ENCODE peak calls at places on chromosomes 11 and 22, in four cellular contexts. N is heart left ventricle, X is lower leg skin, B is prostate gland. G is an unnamed sample.

GRCh38 chr11:108733479-108734116 is 68.7 kb downstream of the DDX10 start:
- DNase-seq in B (no peak), X (no peak), N (no peak), G (no peak)

GRCh38 chr11:23555085-23555484 is 694.8 kb upstream of the CCDC179 start:
- DNase-seq in B (no peak), X (no peak), N (no peak), G (no peak)

GRCh38 chr22:27474112-27474571 is 327.4 kb downstream of the MN1 start:
- DNase-seq in X (no peak), N (no peak), B (no peak), G (no peak)

GRCh38 chr22:23064381-23065068 is 5.8 kb upstream of the GNAZ start:
- DNase-seq in N (peak; percentile 11), B (no peak), X (peak; percentile 11), G (no peak)

GRCh38 chr22:43867839-43868652 is 5.7 kb upstream of the SULT4A1 start:
- DNase-seq in B (peak; percentile 21), X (no peak), N (peak; percentile 50), G (peak; percentile 61)

GRCh38 chr22:49046546-49047305 is 780.9 kb downstream of the BRD1 start:
- DNase-seq in X (no peak), B (no peak), N (no peak), G (peak; percentile 45)

GRCh38 chr22:23825246-23825905 is 13.4 kb downstream of the DERL3 start:
- DNase-seq in X (no peak), B (no peak), N (no peak), G (no peak)

GRCh38 chr11:96267490-96268010 is 75.4 kb downstream of the MAML2 start:
- DNase-seq in B (no peak), X (no peak), N (no peak), G (no peak)

GRCh38 chr11:108958446-108959123 is 293.7 kb downstream of the DDX10 start:
- DNase-seq in B (no peak), N (no peak), X (no peak), G (no peak)

GRCh38 chr22:31268281-31268680 is 24.0 kb downstream of the PIK3IP1 start:
- DNase-seq in B (no peak), N (no peak), X (no peak), G (no peak)
- H3K4me3 ChIP-seq in B (no peak overlapping the region), N (no peak overlapping the region), X (no peak overlapping the region), G (no peak overlapping the region)

GRCh38 chr22:45934659-45935341 is 42.2 kb downstream of the WNT7B start:
- DNase-seq in N (peak; percentile 32), B (no peak), X (no peak), G (peak; percentile 62)
- H3K4me3 ChIP-seq in N (no peak overlapping the region), B (no peak overlapping the region), X (no peak overlapping the region), G (peak overlapping the region; percentile 16)

GRCh38 chr11:18384157-18384641 is 10.2 kb upstream of the LDHA start:
- DNase-seq in B (peak; percentile 77), X (peak; percentile 77), N (peak; percentile 54), G (peak; percentile 88)

GRCh38 chr11:18379201-18379600 is 15.2 kb upstream of the LDHA start:
- DNase-seq in N (no peak), B (no peak), X (no peak), G (no peak)

GRCh38 chr11:18383388-18384156 is 10.8 kb upstream of the LDHA start:
- DNase-seq in X (peak; percentile 94), B (peak; percentile 49), N (peak; percentile 57), G (peak; percentile 75)
- H3K4me3 ChIP-seq in X (no peak overlapping the region), B (no peak overlapping the region), N (no peak overlapping the region), G (peak overlapping the region; percentile 7)

GRCh38 chr11:117654281-117654680 is 142.7 kb downstream of the DSCAML1 start:
- DNase-seq in B (no peak), X (no peak), N (no peak), G (no peak)
- H3K4me3 ChIP-seq in B (no peak overlapping the region), X (no peak overlapping the region), N (no peak overlapping the region), G (no peak overlapping the region)

GRCh38 chr11:65894034-65894591 is 3.6 kb downstream of the CCDC85B start:
- DNase-seq in N (peak; percentile 77), B (no peak), X (no peak), G (no peak)
- H3K4me3 ChIP-seq in N (peak overlapping the region; percentile 92), B (no peak overlapping the region), X (no peak overlapping the region), G (no peak overlapping the region)

DNA sequence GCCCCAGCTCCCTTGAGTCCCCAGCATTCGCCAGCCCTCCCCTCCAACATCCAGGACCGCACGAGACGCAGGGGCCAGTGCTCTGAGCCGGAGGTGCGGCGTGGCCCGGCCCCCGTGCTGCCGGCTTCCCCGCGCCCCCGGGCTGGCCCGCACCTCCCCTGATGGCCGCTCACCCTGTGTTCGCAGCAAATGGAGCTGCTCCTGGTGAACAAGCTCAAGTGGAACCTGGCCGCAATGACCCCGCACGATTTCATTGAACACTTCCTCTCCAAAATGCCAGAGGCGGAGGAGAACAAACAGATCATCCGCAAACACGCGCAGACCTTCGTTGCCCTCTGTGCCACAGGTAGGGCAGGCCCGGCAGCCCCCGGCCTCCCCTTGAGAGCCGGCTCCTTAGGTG is 2.7 kb downstream of the CCND1 start:
- DNase-seq in X (no peak), B (no peak), N (no peak), G (no peak)
- H3K4me3 ChIP-seq in X (no peak overlapping the region), B (peak overlapping the region; percentile 87), N (peak overlapping the region; percentile 85), G (peak overlapping the region; percentile 79)

GRCh38 chr11:76901144-76901543 is 40.4 kb downstream of the ACER3 start:
- DNase-seq in X (no peak), N (no peak), B (no peak), G (no peak)

GRCh38 chr11:76892305-76892704 is 31.6 kb downstream of the ACER3 start:
- DNase-seq in N (no peak), X (no peak), B (no peak), G (no peak)

GRCh38 chr11:76891793-76892192 is 31.1 kb downstream of the ACER3 start:
- DNase-seq in X (no peak), N (no peak), B (no peak), G (no peak)

GRCh38 chr11:76902121-76903014 is 41.6 kb downstream of the ACER3 start:
- DNase-seq in N (no peak), B (no peak), X (no peak), G (no peak)

GRCh38 chr11:76897233-76897632 is 36.5 kb downstream of the ACER3 start:
- DNase-seq in N (no peak), B (no peak), X (no peak), G (no peak)
- H3K4me3 ChIP-seq in N (no peak overlapping the region), B (no peak overlapping the region), X (no peak overlapping the region), G (no peak overlapping the region)

GRCh38 chr11:74682731-74683278 is 48.4 kb downstream of the CHRDL2 start:
- DNase-seq in N (no peak), B (no peak), X (no peak), G (no peak)
- H3K4me3 ChIP-seq in N (peak overlapping the region; percentile 52), B (peak overlapping the region; percentile 38), X (no peak overlapping the region), G (peak overlapping the region; percentile 35)

DNA sequence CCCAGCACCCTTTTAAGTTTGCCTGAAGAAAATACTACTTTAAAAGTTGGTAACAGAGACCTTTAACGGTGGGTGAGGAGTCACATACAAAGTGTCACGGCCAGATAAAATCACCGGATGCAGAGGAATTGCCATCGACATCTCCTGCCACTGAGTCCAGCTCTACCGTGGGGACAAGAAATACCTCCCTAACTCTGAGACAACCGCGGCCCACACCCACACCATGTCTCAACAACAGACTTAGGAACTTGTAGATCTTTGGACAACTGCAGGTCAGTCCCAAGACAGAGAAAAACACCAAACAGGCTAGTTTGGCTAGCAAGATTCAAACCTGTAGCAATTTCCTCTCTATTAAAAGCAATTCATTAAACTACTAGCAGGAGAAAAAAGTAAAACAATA is 669 bp downstream of the ETS1 start:
- DNase-seq in X (no peak), N (no peak), B (no peak), G (no peak)
- H3K4me3 ChIP-seq in X (no peak overlapping the region), N (peak overlapping the region; percentile 46), B (no peak overlapping the region), G (peak overlapping the region; percentile 47)

DNA sequence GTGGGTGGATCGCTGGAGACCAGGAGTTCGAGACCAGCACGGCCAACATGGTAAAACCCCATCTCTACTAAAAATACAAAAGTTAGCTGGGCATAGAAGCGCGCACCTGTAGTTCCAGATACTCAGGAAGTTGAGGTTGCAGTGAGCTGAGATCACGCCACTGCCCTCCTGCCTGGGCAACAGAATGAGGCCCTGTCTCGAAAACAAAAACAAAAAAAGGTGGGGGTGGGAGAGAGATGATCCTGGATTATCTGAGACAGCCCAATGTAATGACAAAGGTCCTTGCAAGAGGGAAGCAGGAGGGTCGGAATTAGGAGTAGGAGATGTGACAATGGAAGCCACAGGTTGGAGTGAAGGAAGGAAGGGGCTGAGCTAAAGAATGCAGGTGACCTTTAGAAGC is 87.6 kb upstream of the APOA1 start:
- DNase-seq in X (no peak), B (no peak), N (no peak), G (no peak)
- H3K4me3 ChIP-seq in X (no peak overlapping the region), B (no peak overlapping the region), N (no peak overlapping the region), G (no peak overlapping the region)

G was measured in breast epithelium.